ENCODE peak calls at places on chromosome 11, in ten cellular contexts. C is lower leg skin, X is ovary, D is heart left ventricle, A is HFF-Myc, T is neural progenitor cell, E is epithelial cell of esophagus, P is lung, M is AG09309, Q is HL-60. N is an unnamed sample.

GRCh38 chr11:121672630-121673487 is 220.1 kb upstream of the SORL1-AS1 start:
- DNase-seq in C (no peak), X (no peak), D (peak), A (no peak), T (no peak), E (peak), P (no peak), M (no peak), Q (no peak), N (no peak)

GRCh38 chr11:63666874-63667273 is 4.3 kb downstream of the ATL3 start:
- DNase-seq in C (no peak), X (no peak), D (no peak), A (no peak), T (no peak), E (peak), P (no peak), M (no peak), Q (no peak), N (no peak)

GRCh38 chr11:68946416-68947090 is 34.2 kb downstream of the MRGPRD start:
- DNase-seq in C (no peak), X (no peak), D (no peak), A (peak), T (no peak), E (peak), P (no peak), M (peak), Q (no peak), N (no peak)

GRCh38 chr11:28461338-28461737 is 353.1 kb downstream of the METTL15 start:
- DNase-seq in C (no peak), X (no peak), D (no peak), A (no peak), T (no peak), E (no peak), P (no peak), M (peak), Q (no peak), N (no peak)

GRCh38 chr11:120894207-120894989 is 129.5 kb upstream of the TBCEL start:
- DNase-seq in C (peak), X (no peak), D (no peak), A (no peak), T (no peak), E (peak), P (no peak), M (no peak), Q (no peak), N (no peak)

GRCh38 chr11:110747531-110747930 is 35.3 kb upstream of the ARHGAP20 start:
- DNase-seq in C (no peak), X (no peak), D (no peak), A (no peak), T (no peak), E (no peak), P (no peak), M (no peak), Q (no peak), N (no peak)

GRCh38 chr11:19275496-19275895 is 34.8 kb upstream of the E2F8 start:
- DNase-seq in C (no peak), X (no peak), D (no peak), A (no peak), T (no peak), E (peak), P (no peak), M (no peak), Q (no peak), N (no peak)

GRCh38 chr11:121722431-121723256 is 269.9 kb upstream of the SORL1-AS1 start:
- DNase-seq in C (peak), X (peak), D (peak), A (peak), T (peak), E (peak), P (peak), M (peak), Q (no peak), N (peak)

GRCh38 chr11:100756556-100756955 is 69.5 kb downstream of the ARHGAP42 start:
- DNase-seq in C (no peak), X (no peak), D (no peak), A (no peak), T (no peak), E (no peak), P (no peak), M (no peak), Q (no peak), N (no peak)

GRCh38 chr11:58656348-58656747 is 33.9 kb downstream of the CNTF start:
- DNase-seq in C (no peak), X (no peak), D (no peak), A (no peak), T (no peak), E (peak), P (no peak), M (no peak), Q (no peak), N (no peak)

GRCh38 chr11:63560506-63561179 is 2.5 kb downstream of the PLAAT2 start:
- DNase-seq in C (no peak), X (no peak), D (peak), A (no peak), T (no peak), E (peak), P (peak), M (no peak), Q (peak), N (no peak)

GRCh38 chr11:1520987-1521349 is 34.4 kb upstream of the MOB2 start:
- DNase-seq in C (no peak), X (no peak), D (peak), A (no peak), T (no peak), E (no peak), P (no peak), M (no peak), Q (no peak), N (no peak)
- TF ChIP-seq CTCF in C (no peak), X (no peak), D (no peak), A (no peak), T (no peak), E (no peak), P (no peak), M (no peak), Q (no peak), N (no peak)

DNA sequence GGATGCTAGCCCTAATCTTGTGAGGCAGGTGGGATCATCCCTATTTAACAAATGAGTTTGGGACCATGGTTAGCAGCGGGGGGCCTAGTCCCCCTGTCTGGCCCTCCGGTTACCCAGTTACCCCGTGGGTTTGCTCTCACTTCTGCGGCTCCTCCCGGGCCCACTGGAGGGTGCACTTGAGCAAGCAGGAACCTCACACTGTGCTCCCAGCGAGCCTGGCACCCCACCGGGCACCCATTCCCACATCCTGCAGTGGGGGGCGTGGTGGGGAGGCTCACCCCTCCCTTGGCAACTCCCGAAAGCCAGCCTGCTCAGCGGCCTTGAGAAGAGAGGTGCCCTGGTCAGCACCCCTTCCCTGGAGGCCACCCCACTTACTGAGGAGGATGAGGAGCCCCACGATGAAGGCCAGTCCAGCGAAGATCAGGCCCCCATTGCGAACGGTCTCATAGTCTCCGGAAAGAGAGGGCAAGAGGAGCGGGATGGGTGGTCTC is 2.5 kb downstream of the FXYD2 start:
- DNase-seq in C (no peak), X (no peak), D (no peak), A (no peak), T (peak), E (peak), P (no peak), M (no peak), Q (peak), N (peak)
- TF ChIP-seq CTCF in C (no peak), X (no peak), D (peak), A (peak), T (peak), E (peak), P (peak), M (peak), Q (peak), N (peak)

GRCh38 chr11:128548655-128549255 is 38.6 kb downstream of the ETS1 start:
- DNase-seq in C (no peak), X (peak), D (peak), A (no peak), T (peak), E (no peak), P (peak), M (no peak), Q (peak), N (peak)
- TF ChIP-seq CTCF in C (no peak), X (no peak), D (peak), A (no peak), T (no peak), E (no peak), P (no peak), M (no peak), Q (no peak), N (no peak)

GRCh38 chr11:90947930-90948329 is 725.1 kb upstream of the CHORDC1 start:
- DNase-seq in C (no peak), X (no peak), D (no peak), A (no peak), T (no peak), E (no peak), P (no peak), M (no peak), Q (no peak), N (no peak)
- TF ChIP-seq CTCF in C (no peak), X (no peak), D (peak), A (no peak), T (peak), E (no peak), P (no peak), M (no peak), Q (no peak), N (no peak)

DNA sequence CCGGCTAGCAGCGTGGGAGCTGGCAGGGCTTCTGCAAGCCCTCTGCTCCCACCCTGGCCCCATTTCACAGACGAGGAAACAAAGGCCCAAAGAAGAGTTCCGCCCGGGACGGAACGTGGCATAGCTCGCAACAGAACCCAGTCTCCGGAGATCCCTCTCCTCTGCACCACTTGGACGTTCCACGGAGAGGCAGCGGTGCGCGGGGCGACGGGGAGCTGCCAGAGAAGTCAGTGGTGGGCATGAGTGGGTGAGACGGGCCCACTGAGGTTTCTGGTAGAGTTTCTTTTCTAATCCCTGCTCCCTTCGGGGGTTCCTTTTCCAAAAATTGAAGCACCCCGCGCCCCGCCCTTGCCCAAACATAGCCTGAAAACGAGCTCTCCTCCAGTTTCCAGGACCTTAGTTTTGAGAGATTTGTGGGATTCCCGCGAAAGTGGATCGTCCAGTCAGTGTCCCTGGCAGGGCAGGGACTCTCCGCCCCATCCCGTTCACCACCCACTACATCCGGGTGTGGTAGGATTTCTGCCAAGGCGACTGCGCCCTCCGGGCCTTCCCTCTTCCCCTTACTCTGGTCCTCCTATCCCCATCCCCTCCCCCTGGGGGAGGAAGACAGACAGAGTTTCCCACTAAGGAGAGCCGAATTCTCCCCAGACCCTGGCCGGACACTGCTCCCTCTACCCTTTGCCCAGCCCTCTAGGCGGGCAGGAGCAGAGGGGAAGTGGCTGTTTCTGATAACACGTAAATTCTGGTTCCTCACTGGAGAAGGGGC is 764 bp upstream of the NECTIN1 start:
- DNase-seq in C (peak), X (peak), D (peak), A (peak), T (peak), E (peak), P (peak), M (no peak), Q (peak), N (no peak)
- TF ChIP-seq CTCF in C (no peak), X (no peak), D (peak), A (no peak), T (no peak), E (no peak), P (no peak), M (no peak), Q (no peak), N (no peak)

DNA sequence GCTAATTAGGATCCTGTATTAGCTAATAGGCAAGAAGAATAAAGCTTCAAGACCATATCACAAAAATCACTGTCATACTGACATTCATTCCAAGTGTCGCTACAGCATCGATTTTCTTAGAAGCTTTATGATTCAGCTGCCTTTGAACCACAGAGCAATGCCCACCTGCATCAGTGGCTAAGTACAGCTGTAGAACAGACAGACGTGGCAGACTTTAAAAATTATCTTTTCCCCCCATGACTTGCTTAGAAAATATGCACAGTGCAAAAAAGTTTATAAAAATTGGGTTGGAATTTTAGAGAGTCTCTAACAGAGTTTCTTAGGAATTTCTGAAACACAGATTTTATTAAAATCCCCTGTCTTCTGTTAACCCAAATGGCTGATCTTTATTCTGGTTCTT is 120.8 kb downstream of the CADM1 start:
- DNase-seq in C (no peak), X (no peak), D (no peak), A (no peak), T (no peak), E (no peak), P (no peak), M (no peak), Q (no peak), N (no peak)
- TF ChIP-seq CTCF in C (no peak), X (no peak), D (no peak), A (no peak), T (no peak), E (no peak), P (no peak), M (no peak), Q (no peak), N (no peak)

DNA sequence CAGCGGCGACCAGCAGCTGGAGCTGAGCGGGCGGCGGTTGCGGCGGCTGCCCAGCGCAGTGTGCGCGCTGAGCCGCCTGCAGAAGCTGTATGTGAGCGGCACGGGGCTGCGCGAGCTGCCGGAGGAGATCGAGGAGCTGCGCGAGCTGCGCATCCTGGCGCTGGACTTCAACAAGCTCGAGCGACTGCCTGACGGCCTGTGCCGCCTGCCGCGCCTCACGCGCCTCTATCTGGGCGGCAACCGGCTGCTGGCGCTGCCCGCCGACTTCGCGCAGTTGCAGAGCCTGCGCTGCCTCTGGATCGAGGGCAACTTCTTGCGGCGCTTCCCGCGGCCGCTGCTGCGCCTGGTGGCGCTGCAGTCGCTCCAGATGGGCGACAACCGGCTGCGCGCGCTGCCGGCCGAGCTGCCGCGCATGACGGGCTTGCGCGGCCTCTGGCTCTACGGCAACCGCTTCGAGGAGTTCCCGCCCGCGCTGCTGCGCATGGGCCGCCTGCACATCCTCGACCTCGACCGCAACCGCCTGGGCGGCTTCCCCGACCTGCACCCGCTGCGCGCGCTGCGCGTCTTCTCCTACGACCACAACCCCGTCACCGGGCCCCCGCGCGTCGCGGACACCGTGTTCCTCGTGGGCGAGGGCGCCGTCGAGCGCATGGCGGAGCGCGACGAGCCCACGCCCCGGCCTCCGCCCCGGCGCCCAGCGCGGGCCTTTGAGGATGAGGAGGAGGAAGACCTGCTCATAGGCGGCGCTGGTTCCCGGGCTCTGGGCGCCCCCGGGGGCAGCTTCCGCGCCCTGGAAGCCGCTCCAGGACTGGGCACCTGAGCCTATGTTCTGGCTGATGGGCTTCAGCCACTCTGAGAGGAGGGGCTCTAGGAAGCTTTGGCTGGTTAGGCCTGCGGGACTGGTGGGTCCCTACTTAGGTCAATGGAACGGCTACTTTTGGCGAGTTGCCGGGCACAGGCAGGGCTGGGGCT is 795 bp downstream of the LRRC10B start:
- DNase-seq in C (no peak), X (no peak), D (peak), A (peak), T (peak), E (peak), P (peak), M (peak), Q (peak), N (peak)
- TF ChIP-seq CTCF in C (no peak), X (peak), D (peak), A (peak), T (peak), E (peak), P (peak), M (peak), Q (peak), N (peak)

GRCh38 chr11:70435765-70436500 is 37.6 kb downstream of the CTTN start:
- DNase-seq in C (no peak), X (no peak), D (no peak), A (no peak), T (no peak), E (no peak), P (no peak), M (no peak), Q (no peak), N (no peak)

GRCh38 chr11:70436501-70436860 is 38.2 kb downstream of the CTTN start:
- DNase-seq in C (no peak), X (no peak), D (no peak), A (no peak), T (no peak), E (no peak), P (no peak), M (no peak), Q (no peak), N (no peak)

GRCh38 chr11:70443043-70444030 is 45.0 kb downstream of the CTTN start:
- DNase-seq in C (no peak), X (no peak), D (no peak), A (no peak), T (no peak), E (no peak), P (no peak), M (no peak), Q (no peak), N (no peak)

GRCh38 chr11:70437111-70437784 is 38.9 kb downstream of the CTTN start:
- DNase-seq in C (no peak), X (no peak), D (no peak), A (no peak), T (no peak), E (no peak), P (no peak), M (no peak), Q (no peak), N (no peak)

DNA sequence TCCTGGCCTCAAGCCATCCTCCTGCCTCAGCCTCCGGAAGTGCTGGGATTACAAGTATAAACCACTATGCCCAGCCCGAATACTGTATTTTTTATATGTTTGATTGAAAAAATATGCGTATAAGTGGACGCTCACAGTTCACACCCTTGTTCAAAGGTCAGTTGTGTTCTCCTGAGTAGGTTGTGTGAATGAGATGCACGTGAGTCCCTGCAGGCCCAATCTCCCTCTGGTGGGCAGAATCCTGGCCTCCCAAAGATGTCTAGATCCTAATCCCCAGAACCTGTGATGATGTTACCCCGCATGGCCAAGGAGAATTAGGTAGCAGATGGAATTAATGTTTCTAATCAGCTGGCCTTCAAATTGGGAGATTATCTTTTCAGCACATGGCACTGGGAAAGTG is 41.9 kb downstream of the CTTN start:
- DNase-seq in C (no peak), X (no peak), D (no peak), A (no peak), T (no peak), E (no peak), P (no peak), M (no peak), Q (no peak), N (no peak)
- TF ChIP-seq CTCF in C (no peak), X (no peak), D (no peak), A (peak), T (peak), E (no peak), P (no peak), M (no peak), Q (no peak), N (no peak)

N was measured in nephron progenitor cell.